ENCODE peak calls at places on chromosomes 3 and 15, in four cellular contexts. C is CD4-positive, alpha-beta T cell; L is pulmonary artery endothelial cell; U is T1000. N is an unnamed sample.

GRCh38 chr3:120850326-120851295 is 57.4 kb upstream of the STXBP5L start:
- DNase-seq in C (no peak), L (no peak), U (no peak), N (no peak)

GRCh38 chr15:66691727-66692126 is 10.3 kb upstream of the SMAD6 start:
- DNase-seq in L (no peak), C (no peak), U (no peak), N (no peak)

GRCh38 chr3:164533275-164533674 is 545.0 kb downstream of the SI start:
- DNase-seq in C (no peak), U (no peak), L (no peak), N (no peak)

GRCh38 chr15:68704496-68705021 is 116.1 kb downstream of the ANP32A start:
- DNase-seq in L (peak), C (no peak), U (no peak), N (no peak)

GRCh38 chr15:95277266-95277665 is 1045.9 kb downstream of the MCTP2 start:
- DNase-seq in C (no peak), U (peak), L (no peak), N (peak)

GRCh38 chr15:39845582-39845981 is 62.9 kb upstream of the FSIP1 start:
- DNase-seq in L (no peak), U (no peak), C (no peak), N (no peak)

GRCh38 chr3:100603449-100603848 is 6.0 kb upstream of the ADGRG7 start:
- DNase-seq in L (no peak), C (no peak), U (no peak), N (no peak)

GRCh38 chr3:143240921-143241320 is 121.3 kb downstream of the CHST2 start:
- DNase-seq in L (no peak), C (no peak), U (no peak), N (no peak)

GRCh38 chr3:105868450-105868744 is 415 bp downstream of the CBLB start:
- DNase-seq in L (no peak), U (no peak), C (no peak), N (peak)

GRCh38 chr3:81554805-81555204 is 206.6 kb downstream of the GBE1 start:
- DNase-seq in L (peak), C (no peak), U (no peak), N (no peak)

GRCh38 chr3:106811376-106811775 is 565.9 kb upstream of the CCDC54 start:
- DNase-seq in C (no peak), L (peak), U (no peak), N (no peak)

GRCh38 chr3:34001022-34001421 is 202.6 kb downstream of the PDCD6IP start:
- DNase-seq in C (no peak), L (no peak), U (no peak), N (no peak)

GRCh38 chr3:160755776-160756304 is at the start of gene PPM1L:
- DNase-seq in C (peak), L (no peak), U (no peak), N (peak)

GRCh38 chr3:25428003-25428861 is at the start of gene RARB:
- DNase-seq in C (no peak), U (no peak), L (peak), N (peak)

GRCh38 chr3:149879872-149880271 is 66.9 kb downstream of the RNF13 start:
- DNase-seq in C (no peak), L (peak), U (no peak), N (peak)

GRCh38 chr15:20367093-20367492 is 174.5 kb downstream of the GOLGA6L6 start:
- DNase-seq in U (no peak), C (no peak), L (no peak), N (no peak)

GRCh38 chr3:66483006-66483928 is 17.6 kb downstream of the LRIG1 start:
- DNase-seq in U (no peak), L (no peak), C (peak), N (no peak)

GRCh38 chr3:72492240-72492639 is 356.0 kb downstream of the SHQ1 start:
- DNase-seq in U (peak), L (no peak), C (no peak), N (peak)